ENCODE peak calls at places on chromosomes 12 and 14, in nine cellular contexts. One of them, this sample, is unnamed.

GRCh38 chr12:99746538-99746937 is 99.0 kb downstream of the GARIN6 start:
- DNase-seq in fibroblast of mammary gland: no peak
- DNase-seq in IMR-90: no peak
- DNase-seq in CD8-positive, alpha-beta T cell: no peak
- DNase-seq in cardiac muscle cell: peak
- DNase-seq in progenitor cell of endocrine pancreas: no peak
- DNase-seq in heart left ventricle: no peak
- DNase-seq in AG10803: no peak
- DNase-seq in left lung: no peak
- DNase-seq in this sample: no peak

GRCh38 chr12:46256942-46257341 is 11.9 kb downstream of the SLC38A1 start:
- DNase-seq in AG10803: no peak
- DNase-seq in CD8-positive, alpha-beta T cell: no peak
- DNase-seq in IMR-90: no peak
- DNase-seq in fibroblast of mammary gland: no peak
- DNase-seq in progenitor cell of endocrine pancreas: no peak
- DNase-seq in left lung: no peak
- DNase-seq in heart left ventricle: no peak
- DNase-seq in cardiac muscle cell: peak
- DNase-seq in this sample: no peak

GRCh38 chr14:21525571-21525970 is 575 bp downstream of the SALL2 start:
- DNase-seq in IMR-90: peak
- DNase-seq in progenitor cell of endocrine pancreas: no peak
- DNase-seq in cardiac muscle cell: peak
- DNase-seq in left lung: no peak
- DNase-seq in fibroblast of mammary gland: peak
- DNase-seq in CD8-positive, alpha-beta T cell: no peak
- DNase-seq in AG10803: no peak
- DNase-seq in heart left ventricle: no peak
- DNase-seq in this sample: no peak

GRCh38 chr14:54127526-54127925 is 170.9 kb upstream of the BMP4 start:
- DNase-seq in CD8-positive, alpha-beta T cell: no peak
- DNase-seq in heart left ventricle: no peak
- DNase-seq in IMR-90: peak
- DNase-seq in fibroblast of mammary gland: peak
- DNase-seq in left lung: no peak
- DNase-seq in progenitor cell of endocrine pancreas: no peak
- DNase-seq in AG10803: no peak
- DNase-seq in cardiac muscle cell: no peak
- DNase-seq in this sample: no peak

GRCh38 chr14:105168496-105168978 is at the start of gene JAG2:
- DNase-seq in AG10803: no peak
- DNase-seq in CD8-positive, alpha-beta T cell: no peak
- DNase-seq in fibroblast of mammary gland: no peak
- DNase-seq in IMR-90: no peak
- DNase-seq in heart left ventricle: peak
- DNase-seq in left lung: peak
- DNase-seq in progenitor cell of endocrine pancreas: no peak
- DNase-seq in cardiac muscle cell: peak
- DNase-seq in this sample: no peak

GRCh38 chr14:80434574-80435321 is 223.4 kb upstream of the DIO2 start:
- DNase-seq in left lung: no peak
- DNase-seq in cardiac muscle cell: no peak
- DNase-seq in IMR-90: peak
- DNase-seq in CD8-positive, alpha-beta T cell: no peak
- DNase-seq in progenitor cell of endocrine pancreas: no peak
- DNase-seq in heart left ventricle: no peak
- DNase-seq in AG10803: no peak
- DNase-seq in fibroblast of mammary gland: peak
- DNase-seq in this sample: no peak

GRCh38 chr12:125070117-125070516 is 4.9 kb downstream of the AACS start:
- DNase-seq in cardiac muscle cell: peak
- DNase-seq in CD8-positive, alpha-beta T cell: no peak
- DNase-seq in heart left ventricle: no peak
- DNase-seq in left lung: no peak
- DNase-seq in IMR-90: no peak
- DNase-seq in progenitor cell of endocrine pancreas: no peak
- DNase-seq in fibroblast of mammary gland: no peak
- DNase-seq in AG10803: no peak
- DNase-seq in this sample: no peak

GRCh38 chr12:7995266-7995963 is 37.1 kb upstream of the FOXJ2 start:
- DNase-seq in progenitor cell of endocrine pancreas: peak
- DNase-seq in fibroblast of mammary gland: peak
- DNase-seq in heart left ventricle: peak
- DNase-seq in CD8-positive, alpha-beta T cell: peak
- DNase-seq in IMR-90: peak
- DNase-seq in cardiac muscle cell: peak
- DNase-seq in left lung: peak
- DNase-seq in AG10803: peak
- DNase-seq in this sample: peak

GRCh38 chr12:93256258-93256969 is 121.3 kb upstream of the NUDT4 start:
- DNase-seq in AG10803: peak
- DNase-seq in heart left ventricle: peak
- DNase-seq in fibroblast of mammary gland: no peak
- DNase-seq in IMR-90: no peak
- DNase-seq in CD8-positive, alpha-beta T cell: no peak
- DNase-seq in progenitor cell of endocrine pancreas: no peak
- DNase-seq in cardiac muscle cell: no peak
- DNase-seq in left lung: no peak
- DNase-seq in this sample: no peak

GRCh38 chr14:55951366-55952206 is 166.6 kb upstream of the PELI2 start:
- DNase-seq in CD8-positive, alpha-beta T cell: no peak
- DNase-seq in fibroblast of mammary gland: no peak
- DNase-seq in left lung: no peak
- DNase-seq in heart left ventricle: no peak
- DNase-seq in cardiac muscle cell: no peak
- DNase-seq in IMR-90: no peak
- DNase-seq in AG10803: no peak
- DNase-seq in progenitor cell of endocrine pancreas: no peak
- DNase-seq in this sample: no peak

GRCh38 chr14:54597795-54598443 is 31.0 kb downstream of the SAMD4A start:
- DNase-seq in fibroblast of mammary gland: peak
- DNase-seq in heart left ventricle: no peak
- DNase-seq in AG10803: peak
- DNase-seq in IMR-90: peak
- DNase-seq in left lung: no peak
- DNase-seq in cardiac muscle cell: no peak
- DNase-seq in CD8-positive, alpha-beta T cell: no peak
- DNase-seq in progenitor cell of endocrine pancreas: no peak
- DNase-seq in this sample: no peak

GRCh38 chr14:61744239-61744638 is 18.0 kb upstream of the SNAPC1 start:
- DNase-seq in AG10803: no peak
- DNase-seq in CD8-positive, alpha-beta T cell: no peak
- DNase-seq in left lung: no peak
- DNase-seq in cardiac muscle cell: no peak
- DNase-seq in fibroblast of mammary gland: no peak
- DNase-seq in heart left ventricle: no peak
- DNase-seq in IMR-90: no peak
- DNase-seq in progenitor cell of endocrine pancreas: no peak
- DNase-seq in this sample: no peak

GRCh38 chr14:38964630-38965029 is 138.4 kb downstream of the SEC23A start:
- DNase-seq in heart left ventricle: no peak
- DNase-seq in left lung: no peak
- DNase-seq in progenitor cell of endocrine pancreas: no peak
- DNase-seq in fibroblast of mammary gland: no peak
- DNase-seq in IMR-90: peak
- DNase-seq in CD8-positive, alpha-beta T cell: no peak
- DNase-seq in cardiac muscle cell: no peak
- DNase-seq in AG10803: peak
- DNase-seq in this sample: no peak

GRCh38 chr14:99884834-99885648 is 91.8 kb downstream of the EML1 start:
- DNase-seq in IMR-90: peak
- DNase-seq in heart left ventricle: no peak
- DNase-seq in left lung: no peak
- DNase-seq in cardiac muscle cell: peak
- DNase-seq in AG10803: peak
- DNase-seq in progenitor cell of endocrine pancreas: no peak
- DNase-seq in CD8-positive, alpha-beta T cell: no peak
- DNase-seq in fibroblast of mammary gland: peak
- DNase-seq in this sample: no peak

GRCh38 chr12:110565919-110566871 is 16.9 kb downstream of the PPTC7 start:
- DNase-seq in heart left ventricle: no peak
- DNase-seq in IMR-90: no peak
- DNase-seq in cardiac muscle cell: no peak
- DNase-seq in AG10803: no peak
- DNase-seq in CD8-positive, alpha-beta T cell: no peak
- DNase-seq in fibroblast of mammary gland: no peak
- DNase-seq in progenitor cell of endocrine pancreas: no peak
- DNase-seq in left lung: no peak
- DNase-seq in this sample: no peak

GRCh38 chr12:9961106-9961505 is 10.1 kb upstream of the CLEC12A start:
- DNase-seq in IMR-90: no peak
- DNase-seq in left lung: no peak
- DNase-seq in AG10803: no peak
- DNase-seq in CD8-positive, alpha-beta T cell: no peak
- DNase-seq in cardiac muscle cell: no peak
- DNase-seq in progenitor cell of endocrine pancreas: no peak
- DNase-seq in heart left ventricle: no peak
- DNase-seq in fibroblast of mammary gland: no peak
- DNase-seq in this sample: no peak

GRCh38 chr12:52097045-52097666 is 17.7 kb downstream of the SMIM41 start:
- DNase-seq in cardiac muscle cell: no peak
- DNase-seq in IMR-90: no peak
- DNase-seq in heart left ventricle: no peak
- DNase-seq in fibroblast of mammary gland: no peak
- DNase-seq in AG10803: no peak
- DNase-seq in left lung: no peak
- DNase-seq in CD8-positive, alpha-beta T cell: no peak
- DNase-seq in progenitor cell of endocrine pancreas: no peak
- DNase-seq in this sample: no peak

DNA sequence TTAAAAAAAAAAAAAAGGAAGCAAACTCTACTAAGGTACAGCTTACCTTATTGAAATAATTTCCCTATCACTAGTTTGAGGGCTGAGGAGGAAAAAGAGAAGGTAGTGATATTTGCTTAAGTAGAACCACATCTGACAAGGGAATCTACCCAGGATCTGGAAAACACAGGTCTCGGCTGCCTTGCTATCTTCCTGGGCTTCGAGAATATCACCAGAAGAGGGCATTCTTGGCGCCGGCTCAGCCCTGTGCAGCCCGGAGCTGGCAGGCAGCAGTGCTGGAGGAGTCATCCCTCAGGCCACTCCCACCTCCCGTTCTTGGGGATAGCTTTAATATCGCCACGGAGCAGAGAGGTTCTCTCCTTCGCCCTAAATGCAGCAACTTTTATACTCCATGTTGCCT is 1181.2 kb downstream of the VRK1 start:
- DNase-seq in progenitor cell of endocrine pancreas: peak
- DNase-seq in cardiac muscle cell: peak
- DNase-seq in CD8-positive, alpha-beta T cell: peak
- DNase-seq in fibroblast of mammary gland: peak
- DNase-seq in IMR-90: no peak
- DNase-seq in left lung: peak
- DNase-seq in heart left ventricle: peak
- DNase-seq in AG10803: peak
- DNase-seq in this sample: peak
- TF ChIP-seq CTCF in progenitor cell of endocrine pancreas: peak
- TF ChIP-seq CTCF in cardiac muscle cell: no peak
- TF ChIP-seq CTCF in CD8-positive, alpha-beta T cell: peak
- TF ChIP-seq CTCF in fibroblast of mammary gland: no peak
- TF ChIP-seq CTCF in IMR-90: no peak
- TF ChIP-seq CTCF in left lung: peak
- TF ChIP-seq CTCF in heart left ventricle: no peak
- TF ChIP-seq CTCF in AG10803: peak
- TF ChIP-seq CTCF in this sample: peak

GRCh38 chr14:50123062-50123461 is 6.7 kb upstream of the VCPKMT start:
- DNase-seq in IMR-90: no peak
- DNase-seq in progenitor cell of endocrine pancreas: no peak
- DNase-seq in AG10803: no peak
- DNase-seq in cardiac muscle cell: no peak
- DNase-seq in left lung: no peak
- DNase-seq in heart left ventricle: no peak
- DNase-seq in CD8-positive, alpha-beta T cell: no peak
- DNase-seq in fibroblast of mammary gland: no peak
- DNase-seq in this sample: no peak
- TF ChIP-seq CTCF in IMR-90: no peak
- TF ChIP-seq CTCF in progenitor cell of endocrine pancreas: peak
- TF ChIP-seq CTCF in AG10803: no peak
- TF ChIP-seq CTCF in cardiac muscle cell: no peak
- TF ChIP-seq CTCF in left lung: no peak
- TF ChIP-seq CTCF in heart left ventricle: no peak
- TF ChIP-seq CTCF in CD8-positive, alpha-beta T cell: no peak
- TF ChIP-seq CTCF in fibroblast of mammary gland: no peak
- TF ChIP-seq CTCF in this sample: no peak

DNA sequence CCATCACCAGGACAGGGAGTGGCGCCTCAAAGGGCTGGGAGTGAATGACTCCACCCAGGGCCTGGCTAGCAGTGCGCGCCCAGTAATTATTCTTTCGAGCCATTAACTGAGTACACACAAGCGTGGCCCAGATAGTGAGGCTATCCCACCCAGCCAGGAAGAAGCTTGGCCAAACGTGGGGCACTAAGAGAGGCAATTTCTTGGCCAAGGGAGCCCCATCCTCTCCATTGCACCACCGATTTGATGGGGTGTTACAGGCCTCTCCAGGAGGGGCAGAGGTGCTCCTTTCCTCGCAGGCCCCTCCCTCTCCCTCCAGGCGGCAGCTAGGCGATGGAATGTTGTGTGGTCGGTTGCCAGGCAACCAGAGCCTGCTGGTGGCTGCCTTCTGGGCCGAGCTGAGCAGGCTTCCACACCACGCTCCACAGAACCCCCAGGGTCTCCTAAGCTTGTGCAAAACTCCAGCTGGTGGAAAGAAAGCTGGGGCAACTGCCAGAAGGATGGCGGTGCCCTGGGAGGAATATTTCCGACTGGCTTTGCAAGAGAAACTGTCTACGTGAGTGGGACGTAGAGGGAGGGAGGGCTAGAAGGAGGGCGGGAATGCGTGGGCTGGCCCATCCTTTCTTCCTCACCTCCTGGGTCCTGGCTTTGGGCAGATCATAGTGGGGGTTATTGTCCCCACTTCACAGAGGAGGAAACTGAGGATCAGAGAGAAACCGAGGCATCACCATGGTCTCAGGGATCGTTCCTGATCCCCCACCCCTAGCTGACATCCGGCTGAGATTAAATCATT is at the start of gene CFAP73:
- DNase-seq in AG10803: peak
- DNase-seq in progenitor cell of endocrine pancreas: peak
- DNase-seq in fibroblast of mammary gland: peak
- DNase-seq in cardiac muscle cell: peak
- DNase-seq in CD8-positive, alpha-beta T cell: no peak
- DNase-seq in left lung: peak
- DNase-seq in IMR-90: peak
- DNase-seq in heart left ventricle: peak
- DNase-seq in this sample: no peak
- TF ChIP-seq CTCF in AG10803: peak
- TF ChIP-seq CTCF in progenitor cell of endocrine pancreas: peak
- TF ChIP-seq CTCF in fibroblast of mammary gland: no peak
- TF ChIP-seq CTCF in cardiac muscle cell: peak
- TF ChIP-seq CTCF in CD8-positive, alpha-beta T cell: no peak
- TF ChIP-seq CTCF in left lung: no peak
- TF ChIP-seq CTCF in IMR-90: no peak
- TF ChIP-seq CTCF in heart left ventricle: no peak
- TF ChIP-seq CTCF in this sample: no peak

DNA sequence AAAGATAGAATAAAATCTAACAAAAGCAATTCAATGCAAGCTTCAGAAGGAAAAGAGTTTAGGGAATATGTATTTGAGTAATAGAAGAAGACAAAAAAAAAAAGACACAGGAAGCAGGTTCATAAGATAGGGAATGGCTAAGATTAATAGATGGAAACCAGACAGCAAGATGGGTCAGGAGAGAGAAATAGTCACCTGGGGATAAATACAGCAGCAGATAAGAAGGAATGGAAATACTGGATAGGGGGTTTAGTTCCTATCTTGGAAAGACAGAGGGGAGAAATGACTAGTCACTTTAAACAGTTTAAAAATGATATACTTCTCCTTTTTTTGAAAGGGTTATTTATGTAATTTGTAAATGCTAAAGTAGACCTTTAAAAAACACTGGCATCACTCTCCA is 303.2 kb upstream of the PRICKLE1 start:
- DNase-seq in heart left ventricle: no peak
- DNase-seq in progenitor cell of endocrine pancreas: no peak
- DNase-seq in AG10803: no peak
- DNase-seq in cardiac muscle cell: no peak
- DNase-seq in fibroblast of mammary gland: no peak
- DNase-seq in CD8-positive, alpha-beta T cell: no peak
- DNase-seq in IMR-90: no peak
- DNase-seq in left lung: no peak
- DNase-seq in this sample: no peak
- TF ChIP-seq CTCF in heart left ventricle: no peak
- TF ChIP-seq CTCF in progenitor cell of endocrine pancreas: no peak
- TF ChIP-seq CTCF in AG10803: no peak
- TF ChIP-seq CTCF in cardiac muscle cell: no peak
- TF ChIP-seq CTCF in fibroblast of mammary gland: no peak
- TF ChIP-seq CTCF in CD8-positive, alpha-beta T cell: no peak
- TF ChIP-seq CTCF in IMR-90: no peak
- TF ChIP-seq CTCF in left lung: no peak
- TF ChIP-seq CTCF in this sample: no peak

This sample was measured in tibial artery.